ENCODE peak calls at places on chromosomes 2 and 18, in eight cellular contexts. One of them, this sample, is unnamed.

GRCh38 chr18:48599391-48599790 is 60.6 kb downstream of the CTIF start:
- DNase-seq in activated T-cell treated with anti-CD3 and anti-CD28 coated beads for 1 hour: no peak
- DNase-seq in activated naive CD8-positive, alpha-beta T cell treated with anti-CD3 and anti-CD28 coated beads, Interleukin-2, amount 50 U/mL, for 24 hours: no peak
- DNase-seq in HFF-Myc: no peak
- DNase-seq in central memory CD4-positive, alpha-beta T cell: no peak
- DNase-seq in PC-3: no peak
- DNase-seq in activated naive CD4-positive, alpha-beta T cell treated with anti-CD3 and anti-CD28 coated beads, Interleukin-2, amount 50 U/mL, for 16 hours: no peak
- DNase-seq in NCI-H345: no peak
- DNase-seq in this sample: no peak

GRCh38 chr18:58858591-58859468 is 5.8 kb upstream of the ZNF532 start:
- DNase-seq in activated T-cell treated with anti-CD3 and anti-CD28 coated beads for 1 hour: no peak
- DNase-seq in activated naive CD8-positive, alpha-beta T cell treated with anti-CD3 and anti-CD28 coated beads, Interleukin-2, amount 50 U/mL, for 24 hours: no peak
- DNase-seq in HFF-Myc: no peak
- DNase-seq in central memory CD4-positive, alpha-beta T cell: no peak
- DNase-seq in PC-3: no peak
- DNase-seq in activated naive CD4-positive, alpha-beta T cell treated with anti-CD3 and anti-CD28 coated beads, Interleukin-2, amount 50 U/mL, for 16 hours: no peak
- DNase-seq in NCI-H345: no peak
- DNase-seq in this sample: no peak

GRCh38 chr18:65788373-65788772 is 37.6 kb downstream of the CDH7 start:
- DNase-seq in activated T-cell treated with anti-CD3 and anti-CD28 coated beads for 1 hour: no peak
- DNase-seq in activated naive CD8-positive, alpha-beta T cell treated with anti-CD3 and anti-CD28 coated beads, Interleukin-2, amount 50 U/mL, for 24 hours: no peak
- DNase-seq in HFF-Myc: no peak
- DNase-seq in central memory CD4-positive, alpha-beta T cell: no peak
- DNase-seq in PC-3: peak; percentile 63
- DNase-seq in activated naive CD4-positive, alpha-beta T cell treated with anti-CD3 and anti-CD28 coated beads, Interleukin-2, amount 50 U/mL, for 16 hours: no peak
- DNase-seq in NCI-H345: peak; percentile 40
- DNase-seq in this sample: no peak

GRCh38 chr18:23547806-23548205 is 38.5 kb downstream of the NPC1 start:
- DNase-seq in activated T-cell treated with anti-CD3 and anti-CD28 coated beads for 1 hour: no peak
- DNase-seq in activated naive CD8-positive, alpha-beta T cell treated with anti-CD3 and anti-CD28 coated beads, Interleukin-2, amount 50 U/mL, for 24 hours: no peak
- DNase-seq in HFF-Myc: no peak
- DNase-seq in central memory CD4-positive, alpha-beta T cell: no peak
- DNase-seq in PC-3: peak; percentile 45
- DNase-seq in activated naive CD4-positive, alpha-beta T cell treated with anti-CD3 and anti-CD28 coated beads, Interleukin-2, amount 50 U/mL, for 16 hours: no peak
- DNase-seq in NCI-H345: no peak
- DNase-seq in this sample: no peak

GRCh38 chr2:58794103-58794502 is 553.0 kb upstream of the FANCL start:
- DNase-seq in activated T-cell treated with anti-CD3 and anti-CD28 coated beads for 1 hour: no peak
- DNase-seq in activated naive CD8-positive, alpha-beta T cell treated with anti-CD3 and anti-CD28 coated beads, Interleukin-2, amount 50 U/mL, for 24 hours: no peak
- DNase-seq in HFF-Myc: no peak
- DNase-seq in central memory CD4-positive, alpha-beta T cell: no peak
- DNase-seq in PC-3: no peak
- DNase-seq in activated naive CD4-positive, alpha-beta T cell treated with anti-CD3 and anti-CD28 coated beads, Interleukin-2, amount 50 U/mL, for 16 hours: no peak
- DNase-seq in NCI-H345: no peak
- DNase-seq in this sample: no peak

GRCh38 chr18:29660777-29661176 is 1381.8 kb downstream of the DSC3 start:
- DNase-seq in activated T-cell treated with anti-CD3 and anti-CD28 coated beads for 1 hour: no peak
- DNase-seq in activated naive CD8-positive, alpha-beta T cell treated with anti-CD3 and anti-CD28 coated beads, Interleukin-2, amount 50 U/mL, for 24 hours: no peak
- DNase-seq in HFF-Myc: no peak
- DNase-seq in central memory CD4-positive, alpha-beta T cell: no peak
- DNase-seq in PC-3: no peak
- DNase-seq in activated naive CD4-positive, alpha-beta T cell treated with anti-CD3 and anti-CD28 coated beads, Interleukin-2, amount 50 U/mL, for 16 hours: no peak
- DNase-seq in NCI-H345: no peak
- DNase-seq in this sample: no peak

GRCh38 chr2:23711979-23712755 is 214.8 kb downstream of the ATAD2B start:
- DNase-seq in activated T-cell treated with anti-CD3 and anti-CD28 coated beads for 1 hour: no peak
- DNase-seq in activated naive CD8-positive, alpha-beta T cell treated with anti-CD3 and anti-CD28 coated beads, Interleukin-2, amount 50 U/mL, for 24 hours: no peak
- DNase-seq in HFF-Myc: no peak
- DNase-seq in central memory CD4-positive, alpha-beta T cell: no peak
- DNase-seq in PC-3: no peak
- DNase-seq in activated naive CD4-positive, alpha-beta T cell treated with anti-CD3 and anti-CD28 coated beads, Interleukin-2, amount 50 U/mL, for 16 hours: no peak
- DNase-seq in NCI-H345: no peak
- DNase-seq in this sample: no peak

GRCh38 chr2:172282944-172283343 is 144.4 kb upstream of the ITGA6 start:
- DNase-seq in activated T-cell treated with anti-CD3 and anti-CD28 coated beads for 1 hour: no peak
- DNase-seq in activated naive CD8-positive, alpha-beta T cell treated with anti-CD3 and anti-CD28 coated beads, Interleukin-2, amount 50 U/mL, for 24 hours: no peak
- DNase-seq in HFF-Myc: peak; percentile 74
- DNase-seq in central memory CD4-positive, alpha-beta T cell: no peak
- DNase-seq in PC-3: peak; percentile 66
- DNase-seq in activated naive CD4-positive, alpha-beta T cell treated with anti-CD3 and anti-CD28 coated beads, Interleukin-2, amount 50 U/mL, for 16 hours: no peak
- DNase-seq in NCI-H345: no peak
- DNase-seq in this sample: peak; percentile 22

GRCh38 chr2:23669413-23670244 is 257.3 kb downstream of the ATAD2B start:
- DNase-seq in activated T-cell treated with anti-CD3 and anti-CD28 coated beads for 1 hour: no peak
- DNase-seq in activated naive CD8-positive, alpha-beta T cell treated with anti-CD3 and anti-CD28 coated beads, Interleukin-2, amount 50 U/mL, for 24 hours: no peak
- DNase-seq in HFF-Myc: no peak
- DNase-seq in central memory CD4-positive, alpha-beta T cell: no peak
- DNase-seq in PC-3: no peak
- DNase-seq in activated naive CD4-positive, alpha-beta T cell treated with anti-CD3 and anti-CD28 coated beads, Interleukin-2, amount 50 U/mL, for 16 hours: no peak
- DNase-seq in NCI-H345: no peak
- DNase-seq in this sample: no peak